ENCODE peak calls at places on chromosomes 7 and 10, in four cellular contexts. One of them, this sample, is unnamed.
A peak's percentile ranks its signal among the peaks of the same experiment; 100 is the strongest.

GRCh38 chr10:17375936-17376584 is 78.3 kb downstream of the ST8SIA6 start:
- DNase-seq in RPMI8226: peak; percentile 42
- DNase-seq in epithelial cell of prostate: no peak
- DNase-seq in heart left ventricle: no peak
- DNase-seq in this sample: no peak

GRCh38 chr7:44147026-44147881 is 6.1 kb upstream of the MYL7 start:
- DNase-seq in RPMI8226: no peak
- DNase-seq in epithelial cell of prostate: no peak
- DNase-seq in heart left ventricle: peak; percentile 50
- DNase-seq in this sample: no peak

GRCh38 chr7:66741706-66742053 is 1.1 kb downstream of the RABGEF1 start:
- DNase-seq in RPMI8226: no peak
- DNase-seq in epithelial cell of prostate: no peak
- DNase-seq in heart left ventricle: no peak
- DNase-seq in this sample: no peak

GRCh38 chr10:65194555-65194954 is 1673.4 kb downstream of the REEP3 start:
- DNase-seq in RPMI8226: no peak
- DNase-seq in epithelial cell of prostate: no peak
- DNase-seq in heart left ventricle: no peak
- DNase-seq in this sample: no peak

GRCh38 chr7:77281780-77282478 is 82.3 kb upstream of the FGL2 start:
- DNase-seq in RPMI8226: no peak
- DNase-seq in epithelial cell of prostate: no peak
- DNase-seq in heart left ventricle: peak; percentile 65
- DNase-seq in this sample: no peak

GRCh38 chr7:55158541-55158940 is 139.7 kb downstream of the EGFR start:
- DNase-seq in RPMI8226: no peak
- DNase-seq in epithelial cell of prostate: no peak
- DNase-seq in heart left ventricle: no peak
- DNase-seq in this sample: no peak

GRCh38 chr10:73762915-73763314 is 18.7 kb downstream of the SEC24C start:
- DNase-seq in RPMI8226: no peak
- DNase-seq in epithelial cell of prostate: peak; percentile 53
- DNase-seq in heart left ventricle: no peak
- DNase-seq in this sample: no peak

GRCh38 chr10:15504101-15504840 is 133.2 kb upstream of the FAM171A1 start:
- DNase-seq in RPMI8226: no peak
- DNase-seq in epithelial cell of prostate: no peak
- DNase-seq in heart left ventricle: no peak
- DNase-seq in this sample: no peak

GRCh38 chr7:51060536-51060935 is 256.1 kb downstream of the COBL start:
- DNase-seq in RPMI8226: no peak
- DNase-seq in epithelial cell of prostate: no peak
- DNase-seq in heart left ventricle: no peak
- DNase-seq in this sample: no peak

GRCh38 chr7:132508724-132509348 is 67.4 kb downstream of the PLXNA4 start:
- DNase-seq in RPMI8226: no peak
- DNase-seq in epithelial cell of prostate: no peak
- DNase-seq in heart left ventricle: peak; percentile 61
- DNase-seq in this sample: no peak

GRCh38 chr10:43479275-43479674 is 42.4 kb downstream of the ZNF487 start:
- DNase-seq in RPMI8226: no peak
- DNase-seq in epithelial cell of prostate: no peak
- DNase-seq in heart left ventricle: no peak
- DNase-seq in this sample: no peak

GRCh38 chr7:43318188-43318587 is 205.7 kb downstream of the HECW1 start:
- DNase-seq in RPMI8226: no peak
- DNase-seq in epithelial cell of prostate: no peak
- DNase-seq in heart left ventricle: no peak
- DNase-seq in this sample: no peak

GRCh38 chr7:37930226-37930948 is 9.9 kb downstream of the EPDR1 start:
- DNase-seq in RPMI8226: no peak
- DNase-seq in epithelial cell of prostate: no peak
- DNase-seq in heart left ventricle: no peak
- DNase-seq in this sample: no peak

GRCh38 chr7:151046603-151047573 is 1.4 kb upstream of the ASIC3 start:
- DNase-seq in RPMI8226: peak; percentile 54
- DNase-seq in epithelial cell of prostate: no peak
- DNase-seq in heart left ventricle: no peak
- DNase-seq in this sample: peak; percentile 31

GRCh38 chr10:124990671-124991625 is 49.0 kb downstream of the ZRANB1 start:
- DNase-seq in RPMI8226: no peak
- DNase-seq in epithelial cell of prostate: no peak
- DNase-seq in heart left ventricle: no peak
- DNase-seq in this sample: no peak

GRCh38 chr10:6349846-6350245 is 147.1 kb downstream of the PFKFB3 start:
- DNase-seq in RPMI8226: no peak
- DNase-seq in epithelial cell of prostate: no peak
- DNase-seq in heart left ventricle: no peak
- DNase-seq in this sample: no peak

GRCh38 chr10:1187151-1187854 is 131.1 kb downstream of the WDR37 start:
- DNase-seq in RPMI8226: no peak
- DNase-seq in epithelial cell of prostate: no peak
- DNase-seq in heart left ventricle: no peak
- DNase-seq in this sample: no peak

GRCh38 chr7:12990440-12990839 is 303.0 kb downstream of the ARL4A start:
- DNase-seq in RPMI8226: no peak
- DNase-seq in epithelial cell of prostate: no peak
- DNase-seq in heart left ventricle: no peak
- DNase-seq in this sample: no peak

GRCh38 chr10:43121444-43121843 is 16.8 kb upstream of the CSGALNACT2 start:
- DNase-seq in RPMI8226: no peak
- DNase-seq in epithelial cell of prostate: no peak
- DNase-seq in heart left ventricle: peak; percentile 45
- DNase-seq in this sample: no peak

GRCh38 chr10:63767512-63767911 is 246.3 kb downstream of the REEP3 start:
- DNase-seq in RPMI8226: no peak
- DNase-seq in epithelial cell of prostate: no peak
- DNase-seq in heart left ventricle: no peak
- DNase-seq in this sample: no peak

GRCh38 chr10:121611431-121612159 is 13.4 kb upstream of the FGFR2 start:
- DNase-seq in RPMI8226: no peak
- DNase-seq in epithelial cell of prostate: no peak
- DNase-seq in heart left ventricle: no peak
- DNase-seq in this sample: no peak

GRCh38 chr10:15053061-15053460 is 9.3 kb downstream of the OLAH start:
- DNase-seq in RPMI8226: no peak
- DNase-seq in epithelial cell of prostate: no peak
- DNase-seq in heart left ventricle: no peak
- DNase-seq in this sample: no peak

GRCh38 chr7:76358053-76358477 is 726 bp downstream of the YWHAG start:
- DNase-seq in RPMI8226: peak; percentile 77
- DNase-seq in epithelial cell of prostate: no peak
- DNase-seq in heart left ventricle: peak; percentile 78
- DNase-seq in this sample: peak; percentile 81

GRCh38 chr10:14086596-14086995 is 244.1 kb downstream of the FRMD4A start:
- DNase-seq in RPMI8226: no peak
- DNase-seq in epithelial cell of prostate: no peak
- DNase-seq in heart left ventricle: no peak
- DNase-seq in this sample: no peak

This sample was measured in colonic mucosa.